ENCODE peak calls at places on chromosome 16, in five cellular contexts. One of them, this sample, is unnamed.
A peak's percentile ranks its signal among the peaks of the same experiment; 100 is the strongest.

GRCh38 chr16:67164599-67165061 is at the start of gene HSF4:
- DNase-seq in GM12878: no peak
- DNase-seq in PC-3: no peak
- DNase-seq in tibial artery: peak; percentile 69
- DNase-seq in osteocyte: no peak
- DNase-seq in this sample: no peak

GRCh38 chr16:61921373-61921772 is 114.9 kb downstream of the CDH8 start:
- DNase-seq in PC-3: no peak
- DNase-seq in osteocyte: no peak
- DNase-seq in tibial artery: no peak
- DNase-seq in GM12878: no peak
- DNase-seq in this sample: no peak

GRCh38 chr16:30896203-30896889 is at the start of gene CTF1:
- DNase-seq in PC-3: peak; percentile 53
- DNase-seq in osteocyte: peak; percentile 86
- DNase-seq in tibial artery: peak; percentile 79
- DNase-seq in GM12878: no peak
- DNase-seq in this sample: peak; percentile 84

GRCh38 chr16:31537362-31537921 is 9.7 kb downstream of the AHSP start:
- DNase-seq in osteocyte: no peak
- DNase-seq in PC-3: no peak
- DNase-seq in tibial artery: no peak
- DNase-seq in GM12878: no peak
- DNase-seq in this sample: no peak

GRCh38 chr16:55835578-55835977 is 2.7 kb upstream of the CES1 start:
- DNase-seq in osteocyte: no peak
- DNase-seq in tibial artery: peak; percentile 84
- DNase-seq in PC-3: no peak
- DNase-seq in GM12878: no peak
- DNase-seq in this sample: no peak

GRCh38 chr16:56195151-56195550 is 3.9 kb downstream of the GNAO1 start:
- DNase-seq in osteocyte: no peak
- DNase-seq in PC-3: peak; percentile 6
- DNase-seq in tibial artery: no peak
- DNase-seq in GM12878: no peak
- DNase-seq in this sample: no peak

GRCh38 chr16:50861926-50862325 is 120.0 kb downstream of the CYLD start:
- DNase-seq in osteocyte: no peak
- DNase-seq in GM12878: no peak
- DNase-seq in PC-3: peak; percentile 82
- DNase-seq in tibial artery: no peak
- DNase-seq in this sample: no peak

GRCh38 chr16:3012828-3013420 is at the start of gene CLDN9:
- DNase-seq in tibial artery: no peak
- DNase-seq in PC-3: peak; percentile 58
- DNase-seq in GM12878: no peak
- DNase-seq in osteocyte: no peak
- DNase-seq in this sample: no peak

GRCh38 chr16:50441758-50442157 is 73.0 kb upstream of the BRD7 start:
- DNase-seq in GM12878: no peak
- DNase-seq in tibial artery: no peak
- DNase-seq in osteocyte: no peak
- DNase-seq in PC-3: no peak
- DNase-seq in this sample: no peak

GRCh38 chr16:15585956-15586355 is 57.0 kb downstream of the MARF1 start:
- DNase-seq in tibial artery: no peak
- DNase-seq in osteocyte: no peak
- DNase-seq in GM12878: no peak
- DNase-seq in PC-3: no peak
- DNase-seq in this sample: no peak

GRCh38 chr16:50121721-50122445 is 31.2 kb upstream of the TENT4B start:
- DNase-seq in osteocyte: no peak
- DNase-seq in tibial artery: no peak
- DNase-seq in GM12878: peak; percentile 72
- DNase-seq in PC-3: no peak
- DNase-seq in this sample: no peak

GRCh38 chr16:73955255-73955654 is 341.4 kb upstream of the PSMD7 start:
- DNase-seq in osteocyte: no peak
- DNase-seq in GM12878: no peak
- DNase-seq in PC-3: no peak
- DNase-seq in tibial artery: no peak
- DNase-seq in this sample: no peak

GRCh38 chr16:64391009-64391663 is 730.7 kb downstream of the CDH11 start:
- DNase-seq in GM12878: no peak
- DNase-seq in osteocyte: no peak
- DNase-seq in tibial artery: no peak
- DNase-seq in PC-3: peak; percentile 72
- DNase-seq in this sample: no peak

GRCh38 chr16:66728117-66728787 is 23.2 kb downstream of the DYNC1LI2 start:
- DNase-seq in GM12878: no peak
- DNase-seq in tibial artery: no peak
- DNase-seq in osteocyte: no peak
- DNase-seq in PC-3: peak; percentile 66
- DNase-seq in this sample: no peak

GRCh38 chr16:70589998-70590471 is 56.3 kb upstream of the IL34 start:
- DNase-seq in GM12878: no peak
- DNase-seq in PC-3: no peak
- DNase-seq in osteocyte: peak; percentile 88
- DNase-seq in tibial artery: peak; percentile 44
- DNase-seq in this sample: no peak

GRCh38 chr16:87324411-87325275 is 7.5 kb upstream of the C16orf95 start:
- DNase-seq in tibial artery: no peak
- DNase-seq in GM12878: no peak
- DNase-seq in osteocyte: peak; percentile 83
- DNase-seq in PC-3: peak; percentile 21
- DNase-seq in this sample: no peak

GRCh38 chr16:1511662-1512061 is 18.5 kb downstream of the TELO2 start:
- DNase-seq in GM12878: no peak
- DNase-seq in tibial artery: no peak
- DNase-seq in PC-3: no peak
- DNase-seq in osteocyte: no peak
- DNase-seq in this sample: no peak

GRCh38 chr16:1509307-1510221 is 16.4 kb downstream of the TELO2 start:
- DNase-seq in GM12878: no peak
- DNase-seq in tibial artery: peak; percentile 60
- DNase-seq in PC-3: no peak
- DNase-seq in osteocyte: no peak
- DNase-seq in this sample: no peak

GRCh38 chr16:1512174-1512573 is 19.0 kb downstream of the TELO2 start:
- DNase-seq in osteocyte: no peak
- DNase-seq in PC-3: no peak
- DNase-seq in tibial artery: no peak
- DNase-seq in GM12878: no peak
- DNase-seq in this sample: no peak

GRCh38 chr16:1510272-1510671 is 17.1 kb downstream of the TELO2 start:
- DNase-seq in tibial artery: no peak
- DNase-seq in osteocyte: no peak
- DNase-seq in PC-3: no peak
- DNase-seq in GM12878: no peak
- DNase-seq in this sample: no peak

GRCh38 chr16:1510941-1511351 is 17.8 kb downstream of the TELO2 start:
- DNase-seq in PC-3: no peak
- DNase-seq in tibial artery: no peak
- DNase-seq in osteocyte: no peak
- DNase-seq in GM12878: no peak
- DNase-seq in this sample: no peak
- TF ChIP-seq CTCF in PC-3: no peak
- TF ChIP-seq CTCF in tibial artery: no peak
- TF ChIP-seq CTCF in osteocyte: no peak
- TF ChIP-seq CTCF in GM12878: no peak
- TF ChIP-seq CTCF in this sample: no peak

DNA sequence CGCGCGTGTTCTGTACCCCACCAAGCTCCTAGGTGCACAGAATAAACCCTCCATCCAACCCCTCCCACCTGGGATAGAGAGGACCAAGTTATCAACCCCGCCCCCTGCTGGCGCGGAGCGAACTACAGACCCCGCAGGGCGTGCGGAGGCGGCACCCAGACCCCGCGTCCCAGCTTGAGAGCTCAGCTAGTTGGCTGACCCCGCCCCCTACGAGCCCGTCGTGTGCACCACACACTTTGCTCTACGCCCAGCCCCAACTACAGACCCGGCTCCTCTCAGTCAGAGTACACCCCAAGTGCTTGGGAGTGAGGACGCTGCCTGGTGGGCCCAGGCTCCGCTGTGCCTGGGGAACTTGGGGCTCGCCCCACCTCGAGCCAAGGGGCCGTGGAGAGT is 1.5 kb downstream of the GRIN2A start:
- DNase-seq in tibial artery: no peak
- DNase-seq in osteocyte: no peak
- DNase-seq in PC-3: no peak
- DNase-seq in GM12878: no peak
- DNase-seq in this sample: peak; percentile 72
- TF ChIP-seq CTCF in tibial artery: peak; percentile 34
- TF ChIP-seq CTCF in osteocyte: no peak
- TF ChIP-seq CTCF in PC-3: peak; percentile 49
- TF ChIP-seq CTCF in GM12878: peak; percentile 65
- TF ChIP-seq CTCF in this sample: peak; percentile 70

GRCh38 chr16:84143081-84143480 is 1.9 kb downstream of the HSDL1 start:
- DNase-seq in GM12878: no peak
- DNase-seq in PC-3: no peak
- DNase-seq in osteocyte: no peak
- DNase-seq in tibial artery: no peak
- DNase-seq in this sample: no peak

GRCh38 chr16:84143784-84144199 is 1.2 kb downstream of the HSDL1 start:
- DNase-seq in PC-3: no peak
- DNase-seq in GM12878: no peak
- DNase-seq in osteocyte: no peak
- DNase-seq in tibial artery: no peak
- DNase-seq in this sample: no peak

GRCh38 chr16:84144301-84144858 is 597 bp downstream of the HSDL1 start:
- DNase-seq in tibial artery: peak; percentile 29
- DNase-seq in GM12878: no peak
- DNase-seq in osteocyte: no peak
- DNase-seq in PC-3: peak; percentile 6
- DNase-seq in this sample: no peak

GRCh38 chr16:84141143-84141670 is 3.8 kb downstream of the HSDL1 start:
- DNase-seq in PC-3: no peak
- DNase-seq in osteocyte: no peak
- DNase-seq in GM12878: no peak
- DNase-seq in tibial artery: no peak
- DNase-seq in this sample: no peak

GRCh38 chr16:84144859-84145639 is at the start of the genes DNAAF1 and HSDL1:
- DNase-seq in tibial artery: peak; percentile 79
- DNase-seq in GM12878: peak; percentile 32
- DNase-seq in osteocyte: peak; percentile 98
- DNase-seq in PC-3: peak; percentile 88
- DNase-seq in this sample: peak; percentile 99
- TF ChIP-seq CTCF in tibial artery: no peak
- TF ChIP-seq CTCF in GM12878: no peak
- TF ChIP-seq CTCF in osteocyte: no peak
- TF ChIP-seq CTCF in PC-3: no peak
- TF ChIP-seq CTCF in this sample: peak; percentile 25

GRCh38 chr16:52584354-52584840 is 37.5 kb upstream of the TOX3 start:
- DNase-seq in osteocyte: no peak
- DNase-seq in GM12878: no peak
- DNase-seq in PC-3: no peak
- DNase-seq in tibial artery: no peak
- DNase-seq in this sample: no peak

GRCh38 chr16:52580488-52580887 is 33.5 kb upstream of the TOX3 start:
- DNase-seq in osteocyte: no peak
- DNase-seq in PC-3: no peak
- DNase-seq in tibial artery: no peak
- DNase-seq in GM12878: no peak
- DNase-seq in this sample: no peak

GRCh38 chr16:52578007-52578828 is 31.3 kb upstream of the TOX3 start:
- DNase-seq in PC-3: no peak
- DNase-seq in GM12878: no peak
- DNase-seq in osteocyte: no peak
- DNase-seq in tibial artery: no peak
- DNase-seq in this sample: no peak

GRCh38 chr16:52578829-52579193 is 31.9 kb upstream of the TOX3 start:
- DNase-seq in osteocyte: no peak
- DNase-seq in PC-3: no peak
- DNase-seq in GM12878: no peak
- DNase-seq in tibial artery: no peak
- DNase-seq in this sample: no peak

DNA sequence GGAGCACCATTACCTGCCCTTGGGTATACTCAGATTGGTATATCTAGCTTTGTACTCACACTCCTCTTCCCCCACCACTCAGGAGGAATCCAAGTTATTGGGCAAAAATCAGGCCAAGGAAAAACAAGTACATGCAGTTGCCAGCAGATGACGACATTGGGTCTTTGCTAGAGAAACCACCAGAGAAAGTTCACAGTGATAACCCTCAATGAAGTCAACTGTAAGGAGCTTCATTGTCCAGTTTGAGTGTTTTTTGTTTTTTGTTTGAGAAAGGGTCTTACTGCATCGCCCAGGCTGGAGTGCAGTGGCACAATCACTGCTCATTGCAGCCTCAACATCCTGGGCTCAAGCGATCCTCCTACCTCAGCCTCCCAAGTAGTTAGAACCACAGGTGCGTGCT is 34.6 kb upstream of the TOX3 start:
- DNase-seq in GM12878: no peak
- DNase-seq in osteocyte: no peak
- DNase-seq in tibial artery: no peak
- DNase-seq in PC-3: no peak
- DNase-seq in this sample: no peak
- TF ChIP-seq CTCF in GM12878: no peak
- TF ChIP-seq CTCF in osteocyte: no peak
- TF ChIP-seq CTCF in tibial artery: no peak
- TF ChIP-seq CTCF in PC-3: no peak
- TF ChIP-seq CTCF in this sample: peak; percentile 41

GRCh38 chr16:52549011-52549692 is 2.2 kb upstream of the TOX3 start:
- DNase-seq in PC-3: no peak
- DNase-seq in tibial artery: no peak
- DNase-seq in osteocyte: no peak
- DNase-seq in GM12878: no peak
- DNase-seq in this sample: no peak
- TF ChIP-seq CTCF in PC-3: no peak
- TF ChIP-seq CTCF in tibial artery: no peak
- TF ChIP-seq CTCF in osteocyte: peak; percentile 52
- TF ChIP-seq CTCF in GM12878: no peak
- TF ChIP-seq CTCF in this sample: peak; percentile 81

GRCh38 chr16:58198022-58198683 is at the start of gene CSNK2A2:
- DNase-seq in tibial artery: peak; percentile 41
- DNase-seq in osteocyte: peak; percentile 88
- DNase-seq in GM12878: no peak
- DNase-seq in PC-3: peak; percentile 61
- DNase-seq in this sample: peak; percentile 75
- TF ChIP-seq CTCF in tibial artery: peak; percentile 1
- TF ChIP-seq CTCF in osteocyte: peak; percentile 44
- TF ChIP-seq CTCF in GM12878: peak; percentile 40
- TF ChIP-seq CTCF in PC-3: no peak
- TF ChIP-seq CTCF in this sample: peak; percentile 62

GRCh38 chr16:24685539-24686432 is 43.7 kb upstream of the TNRC6A start:
- DNase-seq in osteocyte: peak; percentile 89
- DNase-seq in tibial artery: peak; percentile 67
- DNase-seq in PC-3: peak; percentile 17
- DNase-seq in GM12878: no peak
- DNase-seq in this sample: peak; percentile 71

GRCh38 chr16:24686678-24687077 is 42.8 kb upstream of the TNRC6A start:
- DNase-seq in PC-3: no peak
- DNase-seq in tibial artery: no peak
- DNase-seq in osteocyte: no peak
- DNase-seq in GM12878: no peak
- DNase-seq in this sample: no peak

GRCh38 chr16:24692854-24693253 is 36.6 kb upstream of the TNRC6A start:
- DNase-seq in PC-3: no peak
- DNase-seq in tibial artery: no peak
- DNase-seq in GM12878: no peak
- DNase-seq in osteocyte: no peak
- DNase-seq in this sample: no peak

GRCh38 chr16:24688359-24688758 is 41.1 kb upstream of the TNRC6A start:
- DNase-seq in PC-3: no peak
- DNase-seq in tibial artery: no peak
- DNase-seq in osteocyte: no peak
- DNase-seq in GM12878: no peak
- DNase-seq in this sample: no peak

GRCh38 chr16:24689128-24689527 is 40.3 kb upstream of the TNRC6A start:
- DNase-seq in GM12878: no peak
- DNase-seq in tibial artery: no peak
- DNase-seq in PC-3: peak; percentile 14
- DNase-seq in osteocyte: no peak
- DNase-seq in this sample: no peak
- TF ChIP-seq CTCF in GM12878: peak; percentile 57
- TF ChIP-seq CTCF in tibial artery: peak; percentile 51
- TF ChIP-seq CTCF in PC-3: peak; percentile 67
- TF ChIP-seq CTCF in osteocyte: peak; percentile 76
- TF ChIP-seq CTCF in this sample: peak; percentile 72